ENCODE peak calls at places on chromosomes 11 and 22, in five cellular contexts. M, H, F, K and Q are unnamed samples.

GRCh38 chr22:19942071-19942885 is 660 bp upstream of the TXNRD2 start:
- DNase-seq in H (no peak), K (no peak), F (peak; percentile 80), M (no peak), Q (peak; percentile 50)

GRCh38 chr11:86245369-86246292 is 1.1 kb downstream of the EED start:
- DNase-seq in H (peak; percentile 30), F (peak; percentile 19), K (peak; percentile 14), M (no peak), Q (peak; percentile 36)

GRCh38 chr11:24759742-24760141 is 262.9 kb downstream of the LUZP2 start:
- DNase-seq in K (no peak), M (no peak), F (no peak), H (no peak), Q (no peak)

GRCh38 chr11:20020198-20020597 is 140.1 kb downstream of the DBX1 start:
- DNase-seq in F (no peak), H (no peak), K (no peak), M (no peak), Q (no peak)

GRCh38 chr11:134939905-134940304 is 527.9 kb upstream of the B3GAT1 start:
- DNase-seq in H (no peak), F (peak; percentile 5), K (peak; percentile 44), M (peak; percentile 29), Q (no peak)

GRCh38 chr11:40292636-40293585 is 1166.5 kb downstream of the LRRC4C start:
- DNase-seq in H (no peak), M (no peak), K (no peak), F (peak; percentile 24), Q (no peak)

GRCh38 chr11:117883063-117883462 is 6.6 kb upstream of the FXYD6 start:
- DNase-seq in F (no peak), H (no peak), K (no peak), M (no peak), Q (no peak)

GRCh38 chr11:33842236-33842915 is 49.5 kb downstream of the LMO2 start:
- DNase-seq in F (no peak), M (no peak), K (no peak), H (no peak), Q (no peak)

GRCh38 chr11:121613724-121614123 is 161.0 kb upstream of the SORL1-AS1 start:
- DNase-seq in K (no peak), F (peak; percentile 29), H (no peak), M (no peak), Q (no peak)

GRCh38 chr22:27747396-27748256 is 53.9 kb downstream of the MN1 start:
- DNase-seq in H (no peak), K (no peak), F (peak; percentile 66), M (no peak), Q (no peak)

GRCh38 chr22:26106412-26106811 is 62.9 kb upstream of the SEZ6L start:
- DNase-seq in K (no peak), M (no peak), H (no peak), F (no peak), Q (no peak)

GRCh38 chr11:105609341-105609781 is 512 bp upstream of the GRIA4 start:
- DNase-seq in F (peak; percentile 27), H (no peak), M (no peak), K (peak; percentile 62), Q (no peak)

GRCh38 chr11:33256031-33256807 is 962 bp upstream of the HIPK3 start:
- DNase-seq in K (no peak), F (no peak), M (no peak), H (no peak), Q (peak; percentile 76)

GRCh38 chr22:35154937-35155387 is 89.0 kb downstream of the ISX start:
- DNase-seq in K (peak; percentile 78), M (peak; percentile 26), H (no peak), F (peak; percentile 62), Q (peak; percentile 54)

GRCh38 chr11:115931684-115932083 is 427.5 kb upstream of the CADM1 start:
- DNase-seq in K (no peak), F (no peak), H (no peak), M (no peak), Q (no peak)

GRCh38 chr11:47523491-47524199 is 29.3 kb downstream of the CELF1 start:
- DNase-seq in K (no peak), H (peak; percentile 12), M (no peak), F (peak; percentile 82), Q (no peak)

GRCh38 chr11:130801287-130802146 is 114.8 kb downstream of the SNX19 start:
- DNase-seq in H (no peak), K (no peak), F (no peak), M (no peak), Q (no peak)

GRCh38 chr22:20619042-20619892 is 111.9 kb downstream of the MED15 start:
- DNase-seq in F (no peak), K (no peak), H (no peak), M (no peak), Q (no peak)

GRCh38 chr22:37206841-37207821 is 5.1 kb downstream of the SSTR3 start:
- DNase-seq in F (no peak), M (no peak), K (no peak), H (no peak), Q (no peak)

GRCh38 chr11:128598755-128599154 is 11.4 kb upstream of the ETS1 start:
- DNase-seq in K (no peak), F (no peak), M (no peak), H (no peak), Q (no peak)

GRCh38 chr11:124380585-124380984 is 3.7 kb downstream of the OR8B2 start:
- DNase-seq in F (no peak), M (no peak), K (no peak), H (no peak), Q (no peak)

GRCh38 chr11:61949169-61950034 is 749 bp upstream of the BEST1 start:
- DNase-seq in M (peak; percentile 70), F (peak; percentile 98), K (peak; percentile 91), H (no peak), Q (peak; percentile 78)

GRCh38 chr11:121630041-121630440 is 177.3 kb upstream of the SORL1-AS1 start:
- DNase-seq in H (no peak), K (no peak), F (peak; percentile 84), M (no peak), Q (no peak)

GRCh38 chr11:128691802-128692749 is 1.8 kb upstream of the FLI1 start:
- DNase-seq in F (no peak), M (no peak), H (no peak), K (no peak), Q (no peak)

GRCh38 chr22:47199261-47199948 is 437.0 kb downstream of the TBC1D22A start:
- DNase-seq in F (no peak), H (no peak), K (no peak), M (no peak), Q (no peak)

GRCh38 chr11:2549876-2550605 is 105.2 kb downstream of the KCNQ1 start:
- DNase-seq in F (peak; percentile 10), M (peak; percentile 50), K (peak; percentile 0), H (no peak), Q (no peak)

GRCh38 chr11:2548596-2548995 is 103.8 kb downstream of the KCNQ1 start:
- DNase-seq in F (no peak), M (no peak), H (no peak), K (peak; percentile 0), Q (no peak)

GRCh38 chr11:2547806-2548205 is 103.0 kb downstream of the KCNQ1 start:
- DNase-seq in K (peak; percentile 0), F (no peak), M (peak; percentile 7), H (no peak), Q (no peak)

GRCh38 chr11:2549491-2549875 is 104.7 kb downstream of the KCNQ1 start:
- DNase-seq in K (no peak), H (no peak), F (no peak), M (no peak), Q (no peak)

DNA sequence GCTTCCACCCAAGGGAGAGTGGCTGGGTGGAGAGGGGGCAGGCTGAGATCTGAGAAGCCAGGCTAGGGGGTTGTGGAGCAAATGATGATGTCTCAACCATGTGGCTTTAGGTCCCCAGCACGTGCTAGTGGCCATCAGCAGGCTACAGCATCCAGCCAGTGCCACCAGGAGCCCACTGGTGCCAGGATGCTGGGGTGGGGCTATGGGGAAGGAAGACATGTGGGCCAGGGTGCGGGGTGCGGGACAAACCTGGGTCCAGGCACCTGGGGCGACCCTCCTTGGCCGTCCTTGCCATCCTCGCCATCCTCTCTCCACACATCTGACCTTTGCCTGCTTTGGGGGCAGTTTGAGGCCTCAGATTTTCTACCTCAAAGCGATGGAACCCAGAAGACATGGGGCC is 104.3 kb downstream of the KCNQ1 start:
- DNase-seq in H (no peak), M (no peak), K (peak; percentile 1), F (no peak), Q (no peak)
- H3K27me3 ChIP-seq in H (no peaks in the 10 kb centered on the region), M (no peaks in the 10 kb centered on the region), K (no peaks in the 10 kb centered on the region), F (peaks cover 28% of the 10 kb centered on the region), Q (no peaks in the 10 kb centered on the region)

DNA sequence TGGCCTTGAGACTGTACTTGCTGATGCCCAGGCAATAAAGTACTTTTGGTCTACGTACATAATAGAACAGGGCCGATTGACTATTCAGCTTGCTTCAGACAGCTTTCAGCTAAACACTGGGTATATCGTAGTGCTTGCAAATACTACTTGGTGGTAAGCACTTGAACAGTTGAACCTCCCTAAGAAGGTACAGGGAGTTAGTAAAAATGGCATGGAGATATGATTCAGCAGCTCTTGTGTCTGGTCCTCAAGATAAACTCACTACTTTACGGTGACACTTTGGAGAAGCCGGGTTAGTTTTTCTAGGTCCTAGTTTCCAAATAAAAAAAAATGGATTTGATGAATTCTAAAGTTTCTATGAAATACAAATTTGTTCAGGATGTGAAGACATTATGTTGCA is 7.3 kb downstream of the CCDC117 start:
- DNase-seq in H (no peak), K (no peak), F (no peak), M (no peak), Q (no peak)
- H3K36me3 ChIP-seq in H (peaks cover 61% of the 10 kb centered on the region), K (peaks cover 44% of the 10 kb centered on the region), F (peaks cover 27% of the 10 kb centered on the region), M (peaks cover 53% of the 10 kb centered on the region), Q (peaks cover 46% of the 10 kb centered on the region)

GRCh38 chr11:114340311-114341131 is 44.3 kb downstream of the NNMT start:
- DNase-seq in H (peak; percentile 36), F (peak; percentile 86), M (peak; percentile 20), K (peak; percentile 41), Q (peak; percentile 39)
- H3K4me3 ChIP-seq in H (peak overlapping the region; percentile 61), F (no peak overlapping the region), M (peak overlapping the region; percentile 44), K (no peak overlapping the region), Q (no peak overlapping the region)

DNA sequence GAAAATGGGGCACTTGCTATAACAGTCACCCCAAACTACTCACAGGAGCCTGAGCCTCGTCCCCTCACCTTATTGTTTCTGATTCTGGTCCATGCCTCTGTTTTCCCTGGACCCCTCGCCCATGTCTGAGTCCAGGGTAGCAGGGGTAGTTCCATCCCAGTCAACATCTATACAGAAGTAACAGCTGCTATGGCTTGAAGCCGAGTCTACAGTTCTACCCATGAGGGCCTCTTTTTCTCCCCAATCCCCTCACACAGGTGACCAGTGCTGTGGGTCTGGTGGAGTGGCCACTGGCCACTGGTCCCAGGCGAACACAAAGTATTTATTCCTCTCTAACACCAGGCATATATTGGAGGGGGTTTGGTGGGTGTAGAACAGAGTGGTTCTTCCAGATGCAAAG is 116.4 kb downstream of the ZNF280B start:
- DNase-seq in M (no peak), K (no peak), H (no peak), F (no peak), Q (no peak)
- H3K27me3 ChIP-seq in M (peaks cover 74% of the 10 kb centered on the region), K (peaks cover 6% of the 10 kb centered on the region), H (peaks cover 10% of the 10 kb centered on the region), F (no peaks in the 10 kb centered on the region), Q (peaks cover 3% of the 10 kb centered on the region)

GRCh38 chr11:70644343-70645060 is 246.2 kb downstream of the CTTN start:
- DNase-seq in H (no peak), F (no peak), K (no peak), M (no peak), Q (no peak)

GRCh38 chr11:70642301-70642700 is 244.0 kb downstream of the CTTN start:
- DNase-seq in K (no peak), F (no peak), M (no peak), H (no peak), Q (no peak)

GRCh38 chr11:70643642-70644041 is 245.3 kb downstream of the CTTN start:
- DNase-seq in F (no peak), M (no peak), K (no peak), H (no peak), Q (no peak)

GRCh38 chr11:70640408-70640807 is 242.1 kb downstream of the CTTN start:
- DNase-seq in K (no peak), M (no peak), F (no peak), H (no peak), Q (no peak)

GRCh38 chr11:70641366-70641765 is 243.0 kb downstream of the CTTN start:
- DNase-seq in M (no peak), H (no peak), K (peak; percentile 81), F (peak; percentile 8), Q (no peak)
- H3K36me3 ChIP-seq in M (no peaks in the 10 kb centered on the region), H (no peaks in the 10 kb centered on the region), K (no peaks in the 10 kb centered on the region), F (no peaks in the 10 kb centered on the region), Q (no peaks in the 10 kb centered on the region)